ENCODE peak calls at places on chromosomes 7 and 10, in eight cellular contexts. K is WERI-Rb-1, G is IMR-90, H is fibroblast of lung, V is MM.1S, F is Karpas-422, B is ascending aorta, T is substantia nigra. N is an unnamed sample.

GRCh38 chr7:105806592-105807266 is 69.7 kb downstream of the ATXN7L1 start:
- DNase-seq in V (no peak), F (no peak), H (peak), G (peak), K (no peak), B (no peak), T (no peak), N (no peak)

GRCh38 chr10:8444630-8445029 is 390.1 kb downstream of the GATA3 start:
- DNase-seq in T (no peak), G (no peak), K (no peak), B (no peak), V (no peak), H (no peak), F (no peak), N (no peak)

GRCh38 chr7:17441557-17441956 is 143.1 kb downstream of the AHR start:
- DNase-seq in H (no peak), V (no peak), F (no peak), B (no peak), G (no peak), K (no peak), T (no peak), N (no peak)

GRCh38 chr10:49153971-49154370 is 20.1 kb upstream of the FAM170B start:
- DNase-seq in F (no peak), H (peak), K (no peak), T (no peak), G (peak), V (no peak), B (peak), N (no peak)

GRCh38 chr10:126439947-126440346 is 51.7 kb upstream of the ADAM12 start:
- DNase-seq in F (no peak), V (no peak), B (no peak), T (no peak), H (no peak), K (no peak), G (no peak), N (no peak)

GRCh38 chr7:150946826-150947750 is 31.0 kb downstream of the KCNH2 start:
- DNase-seq in T (no peak), F (no peak), B (peak), H (no peak), V (no peak), G (no peak), K (no peak), N (peak)

GRCh38 chr7:142384508-142384922 is 126.7 kb upstream of the PRSS58 start:
- DNase-seq in G (peak), B (no peak), F (no peak), V (no peak), K (no peak), H (peak), T (no peak), N (no peak)

GRCh38 chr10:128310966-128311658 is 184.9 kb upstream of the MKI67 start:
- DNase-seq in G (no peak), V (no peak), F (no peak), T (no peak), K (no peak), B (peak), H (no peak), N (no peak)

GRCh38 chr7:74453321-74454011 is at the start of gene GTF2IRD1:
- DNase-seq in B (peak), G (peak), F (no peak), T (peak), H (peak), K (peak), V (peak), N (peak)

GRCh38 chr7:110050831-110051230 is 1040.1 kb upstream of the LRRN3 start:
- DNase-seq in K (no peak), T (no peak), G (no peak), V (no peak), B (no peak), H (no peak), F (no peak), N (no peak)

GRCh38 chr10:92142512-92142911 is 148.4 kb downstream of the CPEB3 start:
- DNase-seq in T (no peak), H (no peak), K (no peak), B (no peak), G (no peak), F (no peak), V (no peak), N (no peak)

GRCh38 chr7:95859434-95859833 is 87.1 kb downstream of the DYNC1I1 start:
- DNase-seq in B (no peak), K (peak), F (no peak), T (no peak), H (no peak), V (no peak), G (peak), N (no peak)
- H3K27ac ChIP-seq in B (no peak), K (no peak), F (no peak), T (no peak), H (no peak), V (no peak), G (no peak), N (no peak)

DNA sequence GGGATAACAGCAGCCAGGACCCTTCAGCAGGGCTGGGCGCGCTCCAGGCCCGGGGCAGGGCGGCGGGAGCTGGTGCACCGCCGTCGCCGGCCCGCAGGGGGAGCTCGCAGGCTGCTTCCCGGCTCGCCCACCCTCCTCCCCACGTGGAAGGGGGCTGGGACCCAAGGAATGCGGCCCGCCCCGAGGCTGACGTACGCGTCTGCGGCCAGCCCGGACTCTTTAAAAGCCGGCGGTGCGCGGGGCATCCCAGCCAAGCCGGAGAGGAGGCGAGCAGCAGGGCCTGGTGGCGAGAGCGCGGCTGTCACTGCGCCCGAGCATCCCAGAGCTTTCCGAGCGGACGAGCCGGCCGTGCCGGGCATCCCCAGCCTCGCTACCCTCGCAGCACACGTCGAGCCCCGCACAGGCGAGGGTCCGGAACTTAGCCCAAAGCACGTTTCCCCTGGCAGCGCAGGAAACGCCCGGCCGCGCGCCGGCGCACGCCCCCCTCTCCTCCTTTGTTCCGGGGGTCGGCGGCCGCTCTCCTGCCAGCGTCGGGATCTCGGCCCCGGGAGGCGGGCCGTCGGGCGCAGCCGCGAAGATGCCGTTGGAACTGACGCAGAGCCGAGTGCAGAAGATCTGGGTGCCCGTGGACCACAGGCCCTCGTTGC is at the start of gene PFKFB3:
- DNase-seq in H (peak), T (peak), B (peak), G (peak), V (peak), F (peak), K (peak), N (peak)
- H3K27ac ChIP-seq in H (peak), T (peak), B (peak), G (peak), V (peak), F (peak), K (no peak), N (peak)

GRCh38 chr7:144830024-144830785 is 5.6 kb downstream of the TPK1 start:
- DNase-seq in K (no peak), T (no peak), H (no peak), G (no peak), B (no peak), F (no peak), V (no peak), N (no peak)

GRCh38 chr7:144830811-144831210 is 5.0 kb downstream of the TPK1 start:
- DNase-seq in H (peak), K (no peak), V (no peak), F (no peak), B (no peak), T (no peak), G (peak), N (no peak)

GRCh38 chr7:144826248-144826647 is 9.6 kb downstream of the TPK1 start:
- DNase-seq in H (no peak), T (no peak), V (no peak), K (no peak), B (no peak), G (no peak), F (no peak), N (no peak)

GRCh38 chr7:144824360-144824759 is 11.5 kb downstream of the TPK1 start:
- DNase-seq in B (no peak), F (no peak), T (no peak), K (no peak), V (no peak), G (peak), H (peak), N (no peak)

GRCh38 chr7:144827581-144828139 is 8.2 kb downstream of the TPK1 start:
- DNase-seq in G (peak), B (no peak), V (no peak), H (peak), K (peak), F (no peak), T (no peak), N (no peak)
- H3K27ac ChIP-seq in G (no peak), B (peak), V (no peak), H (no peak), K (no peak), F (no peak), T (no peak), N (no peak)

DNA sequence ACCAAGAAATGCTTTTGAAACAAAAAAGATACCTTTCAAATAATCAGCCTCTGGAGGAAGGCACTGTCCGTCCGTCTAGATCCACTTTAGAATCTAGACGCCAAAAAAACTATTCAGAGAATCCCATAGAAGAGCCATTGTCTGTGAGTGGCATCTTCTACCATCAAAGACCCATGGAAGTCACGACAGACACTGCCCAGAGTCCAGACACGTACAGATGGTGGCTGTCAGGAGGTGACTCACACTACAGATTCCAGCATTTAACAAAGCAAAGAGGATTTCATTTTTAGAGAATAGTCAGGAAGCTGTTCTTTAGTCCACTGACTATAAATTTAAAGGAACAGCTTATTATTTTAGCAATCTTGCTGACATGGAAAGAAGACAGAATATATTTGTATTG is 11.7 kb downstream of the C1QL3 start:
- DNase-seq in G (peak), H (peak), V (no peak), T (no peak), B (no peak), F (no peak), K (peak), N (no peak)
- H3K27ac ChIP-seq in G (no peak), H (no peak), V (no peak), T (no peak), B (no peak), F (no peak), K (peak), N (no peak)

GRCh38 chr7:139699640-139700504 is 77.9 kb downstream of the HIPK2 start:
- DNase-seq in T (peak), F (no peak), K (peak), H (no peak), G (no peak), B (no peak), V (no peak), N (no peak)
- H3K27ac ChIP-seq in T (peak), F (no peak), K (no peak), H (no peak), G (no peak), B (no peak), V (no peak), N (no peak)

GRCh38 chr7:29965030-29965429 is 24.6 kb downstream of the SCRN1 start:
- DNase-seq in T (no peak), F (no peak), V (no peak), K (no peak), G (no peak), H (no peak), B (no peak), N (no peak)
- H3K27ac ChIP-seq in T (peak), F (no peak), V (no peak), K (no peak), G (no peak), H (no peak), B (no peak), N (no peak)

N was measured in breast epithelium.